ENCODE peak calls at places on chromosomes 5 and 9, in nine cellular contexts. F is IMR-90, I is suprapubic skin, U is dorsolateral prefrontal cortex, Q is foreskin fibroblast, H is astrocyte of the spinal cord, O is K562, T is PC-3, L is GM12864. P is an unnamed sample.

GRCh38 chr9:94639045-94639995 is at the start of gene FBP1:
- DNase-seq in F (no peak), U (no peak), H (no peak), T (peak; percentile 39), Q (peak; percentile 31), L (no peak), O (no peak), I (no peak), P (no peak)

GRCh38 chr5:138230261-138230660 is 17.1 kb upstream of the CDC23 start:
- DNase-seq in F (peak; percentile 5), L (no peak), T (no peak), O (no peak), Q (peak; percentile 48), H (no peak), U (no peak), I (no peak), P (no peak)

GRCh38 chr5:9241459-9241858 is 304.4 kb downstream of the SEMA5A start:
- DNase-seq in I (no peak), Q (no peak), T (no peak), H (no peak), O (no peak), U (no peak), L (no peak), F (no peak), P (no peak)

GRCh38 chr5:125093776-125094175 is 347.3 kb upstream of the ZNF608 start:
- DNase-seq in F (peak; percentile 92), H (peak; percentile 81), I (no peak), U (no peak), O (no peak), Q (peak; percentile 90), T (peak; percentile 72), L (no peak), P (no peak)

GRCh38 chr5:16712178-16712577 is 95.4 kb upstream of the RETREG1 start:
- DNase-seq in Q (no peak), U (no peak), O (no peak), T (no peak), H (no peak), F (no peak), I (no peak), L (no peak), P (no peak)

GRCh38 chr9:25964239-25964638 is 286.0 kb upstream of the TUSC1 start:
- DNase-seq in T (peak; percentile 90), F (peak; percentile 82), L (peak; percentile 4), Q (peak; percentile 42), I (no peak), U (no peak), H (peak; percentile 68), O (no peak), P (peak; percentile 83)

GRCh38 chr5:66089384-66089783 is 54.7 kb upstream of the SREK1 start:
- DNase-seq in T (no peak), O (no peak), F (no peak), U (no peak), H (no peak), Q (no peak), I (no peak), L (no peak), P (no peak)

GRCh38 chr5:81506900-81507588 is 113.1 kb upstream of the ACOT12 start:
- DNase-seq in T (peak; percentile 65), Q (peak; percentile 90), L (peak; percentile 80), I (peak; percentile 60), O (peak; percentile 75), H (peak; percentile 91), U (no peak), F (peak; percentile 93), P (peak; percentile 75)

GRCh38 chr5:142432369-142432863 is 107.6 kb upstream of the SPRY4 start:
- DNase-seq in L (no peak), U (no peak), F (no peak), T (no peak), O (no peak), Q (no peak), I (no peak), H (no peak), P (no peak)

GRCh38 chr5:78648359-78649219 is at the start of gene LHFPL2:
- DNase-seq in H (peak; percentile 73), T (peak; percentile 59), F (peak; percentile 68), O (peak; percentile 67), I (peak; percentile 86), L (no peak), U (peak; percentile 31), Q (peak; percentile 78), P (no peak)

GRCh38 chr5:180605554-180606214 is 14.4 kb upstream of the SCGB3A1 start:
- DNase-seq in H (peak; percentile 53), U (no peak), I (peak; percentile 51), O (peak; percentile 63), F (peak; percentile 51), Q (peak; percentile 70), T (peak; percentile 62), L (peak; percentile 27), P (peak; percentile 11)

GRCh38 chr5:36373527-36374086 is 71.9 kb upstream of the RANBP3L start:
- DNase-seq in Q (peak; percentile 91), T (peak; percentile 82), O (no peak), H (peak; percentile 61), I (peak; percentile 88), F (peak; percentile 38), L (no peak), U (no peak), P (peak; percentile 45)

GRCh38 chr9:122786338-122786737 is 2.4 kb upstream of the OR5C1 start:
- DNase-seq in T (no peak), Q (no peak), O (no peak), I (no peak), F (no peak), H (no peak), L (no peak), U (no peak), P (no peak)

GRCh38 chr9:91935066-91935729 is 14.8 kb downstream of the ROR2 start:
- DNase-seq in H (no peak), T (no peak), Q (no peak), I (no peak), L (no peak), U (no peak), F (no peak), O (no peak), P (no peak)

DNA sequence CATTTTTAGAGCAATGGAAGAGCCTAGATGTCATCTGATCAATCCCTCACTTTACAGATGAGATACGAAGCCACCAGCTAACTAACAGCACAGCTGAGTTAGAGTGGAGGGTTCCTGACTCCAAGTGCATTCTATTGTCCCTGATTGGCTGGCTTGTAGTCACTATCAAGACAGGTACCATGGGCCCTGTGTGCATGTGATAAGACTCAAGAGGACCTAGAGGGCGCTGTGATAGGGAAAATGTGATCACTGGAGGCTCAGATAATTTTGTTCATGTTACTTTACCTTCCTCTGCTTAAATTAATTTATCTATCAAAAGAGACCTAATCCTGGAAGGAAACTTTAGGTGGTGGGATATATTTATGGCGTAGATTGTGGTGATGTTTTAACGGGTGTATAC is 19.5 kb upstream of the SNAPC3 start:
- DNase-seq in H (no peak), T (peak; percentile 12), L (no peak), F (no peak), Q (no peak), I (no peak), O (peak; percentile 64), U (no peak), P (no peak)
- TF ChIP-seq CTCF in H (peak; percentile 10), T (peak; percentile 56), L (peak; percentile 38), F (no peak), Q (peak; percentile 4), I (no peak), O (peak; percentile 45), U (no peak), P (peak; percentile 45)

GRCh38 chr5:43019615-43020293 is 20.4 kb downstream of the ANXA2R start:
- DNase-seq in H (peak; percentile 90), F (peak; percentile 91), O (no peak), I (peak; percentile 78), T (peak; percentile 97), L (peak; percentile 90), Q (peak; percentile 85), U (no peak), P (no peak)
- H3K4me3 ChIP-seq in H (peak overlapping the region; percentile 63), F (peak overlapping the region; percentile 64), O (no peak overlapping the region), I (peak overlapping the region; percentile 57), T (peak overlapping the region; percentile 80), L (peak overlapping the region; percentile 49), Q (peak overlapping the region; percentile 64), U (peak overlapping the region; percentile 44), P (peak overlapping the region; percentile 60)

DNA sequence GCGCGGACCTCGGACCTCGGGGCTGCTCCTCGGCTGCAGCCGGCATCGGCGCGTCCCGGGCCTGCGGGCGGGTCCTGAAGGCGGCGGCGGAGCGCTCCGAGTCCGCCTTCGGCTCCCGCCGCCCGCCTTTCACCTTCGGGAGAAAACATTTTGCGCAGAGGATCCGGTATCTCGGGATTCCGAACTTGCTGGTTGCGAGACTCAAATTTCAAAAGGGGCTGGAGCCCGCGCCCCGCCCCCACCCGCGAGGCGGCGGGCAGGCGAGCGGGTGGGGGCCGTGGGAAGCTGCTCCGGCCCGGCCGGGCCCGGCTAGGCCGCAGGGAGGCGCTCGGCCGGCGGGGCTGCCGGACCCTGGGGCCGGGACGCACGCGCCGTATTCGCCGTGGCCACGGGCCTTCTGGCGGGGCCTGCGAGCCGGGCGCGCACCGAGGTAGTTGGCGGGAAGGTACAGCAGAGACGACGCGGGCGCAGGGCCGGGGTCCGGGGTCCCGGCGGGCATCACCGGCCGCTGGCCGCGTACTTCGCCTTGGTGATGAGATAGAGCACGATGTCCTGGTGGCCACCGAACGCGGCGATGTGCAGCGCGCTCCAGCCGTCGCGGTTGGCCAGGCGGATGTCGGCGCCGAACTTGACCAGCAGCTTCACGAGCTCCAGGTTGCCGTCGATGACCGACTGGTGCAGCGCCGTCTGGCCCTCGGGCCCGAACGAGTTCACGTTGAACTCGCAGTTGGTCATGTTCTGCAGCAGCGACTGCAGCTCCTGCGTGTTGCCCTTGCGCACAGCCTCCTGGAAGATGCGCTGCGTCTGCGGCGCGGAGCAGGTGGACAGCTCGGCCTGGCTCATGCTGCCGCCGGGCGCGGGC is 754 bp downstream of the NRARP start:
- DNase-seq in F (peak; percentile 39), T (peak; percentile 64), H (peak; percentile 57), Q (peak; percentile 66), U (no peak), O (peak; percentile 85), L (no peak), I (peak; percentile 62), P (no peak)
- TF ChIP-seq CTCF in F (peak; percentile 45), T (no peak), H (peak; percentile 8), Q (no peak), U (no peak), O (peak; percentile 31), L (no peak), I (no peak), P (no peak)

GRCh38 chr5:151683444-151683843 is 3.3 kb downstream of the SPARC start:
- DNase-seq in U (no peak), T (no peak), I (no peak), L (no peak), H (no peak), Q (no peak), F (no peak), O (no peak), P (no peak)

GRCh38 chr5:151682240-151682639 is 4.5 kb downstream of the SPARC start:
- DNase-seq in T (no peak), U (no peak), L (no peak), F (no peak), I (no peak), Q (peak; percentile 84), H (no peak), O (no peak), P (peak; percentile 64)

GRCh38 chr5:151682751-151683331 is 3.9 kb downstream of the SPARC start:
- DNase-seq in L (no peak), I (no peak), H (no peak), F (peak; percentile 43), T (no peak), U (no peak), O (no peak), Q (peak; percentile 71), P (no peak)

GRCh38 chr5:151684690-151685361 is 1.9 kb downstream of the SPARC start:
- DNase-seq in H (peak; percentile 96), L (no peak), U (no peak), T (peak; percentile 46), O (no peak), Q (peak; percentile 97), F (peak; percentile 97), I (peak; percentile 80), P (peak; percentile 94)

GRCh38 chr5:151683936-151684586 is 2.7 kb downstream of the SPARC start:
- DNase-seq in Q (peak; percentile 20), F (no peak), O (no peak), I (no peak), T (no peak), H (no peak), U (no peak), L (no peak), P (no peak)
- H3K4me3 ChIP-seq in Q (peak overlapping the region; percentile 85), F (peak overlapping the region; percentile 84), O (no peak overlapping the region), I (peak overlapping the region; percentile 49), T (no peak overlapping the region), H (peak overlapping the region; percentile 64), U (no peak overlapping the region), L (no peak overlapping the region), P (peak overlapping the region; percentile 86)

P was measured in HFF-Myc.